ENCODE peak calls at places on chromosomes 2 and 18, in eight cellular contexts. One of them, this sample, is unnamed. For H3K4me1, the result is how much of the 10 kb centered on the place peaks cover.

GRCh38 chr2:80499095-80499494 is 194.5 kb upstream of the LRRTM1 start:
- DNase-seq in A549: peak
- DNase-seq in HepG2: peak
- DNase-seq in K562: peak
- DNase-seq in Panc1: no peak
- DNase-seq in GM12878: no peak
- DNase-seq in GM23338: peak
- DNase-seq in HCT116: peak
- DNase-seq in this sample: peak

GRCh38 chr18:38940863-38941531 is 1375.4 kb upstream of the CELF4 start:
- DNase-seq in A549: peak
- DNase-seq in HepG2: peak
- DNase-seq in K562: peak
- DNase-seq in Panc1: peak
- DNase-seq in GM12878: peak
- DNase-seq in GM23338: peak
- DNase-seq in HCT116: peak
- DNase-seq in this sample: no peak

GRCh38 chr2:158668394-158668793 is 126.7 kb upstream of the DAPL1 start:
- DNase-seq in A549: no peak
- DNase-seq in HepG2: no peak
- DNase-seq in K562: no peak
- DNase-seq in Panc1: no peak
- DNase-seq in GM12878: no peak
- DNase-seq in GM23338: no peak
- DNase-seq in HCT116: no peak
- DNase-seq in this sample: no peak

GRCh38 chr2:11976090-11976489 is 229.7 kb downstream of the LPIN1 start:
- DNase-seq in A549: no peak
- DNase-seq in HepG2: no peak
- DNase-seq in K562: no peak
- DNase-seq in Panc1: no peak
- DNase-seq in GM12878: no peak
- DNase-seq in GM23338: no peak
- DNase-seq in HCT116: no peak
- DNase-seq in this sample: no peak

GRCh38 chr2:25558262-25558661 is 115.1 kb downstream of the DTNB start:
- DNase-seq in A549: no peak
- DNase-seq in HepG2: no peak
- DNase-seq in K562: no peak
- DNase-seq in Panc1: peak
- DNase-seq in GM12878: peak
- DNase-seq in GM23338: no peak
- DNase-seq in HCT116: no peak
- DNase-seq in this sample: no peak

GRCh38 chr2:14316594-14316993 is 315.9 kb upstream of the LRATD1 start:
- DNase-seq in A549: no peak
- DNase-seq in HepG2: no peak
- DNase-seq in K562: no peak
- DNase-seq in Panc1: no peak
- DNase-seq in GM12878: no peak
- DNase-seq in GM23338: no peak
- DNase-seq in HCT116: no peak
- DNase-seq in this sample: no peak

GRCh38 chr18:74869904-74870863 is 272.5 kb downstream of the ZNF407 start:
- DNase-seq in A549: no peak
- DNase-seq in HepG2: no peak
- DNase-seq in K562: no peak
- DNase-seq in Panc1: no peak
- DNase-seq in GM12878: peak
- DNase-seq in GM23338: no peak
- DNase-seq in HCT116: no peak
- DNase-seq in this sample: no peak

GRCh38 chr2:197307933-197308521 is 2.6 kb downstream of the ANKRD44 start:
- DNase-seq in A549: no peak
- DNase-seq in HepG2: no peak
- DNase-seq in K562: no peak
- DNase-seq in Panc1: no peak
- DNase-seq in GM12878: no peak
- DNase-seq in GM23338: no peak
- DNase-seq in HCT116: no peak
- DNase-seq in this sample: no peak

GRCh38 chr2:178397002-178397605 is 53.9 kb downstream of the PRKRA start:
- DNase-seq in A549: peak
- DNase-seq in HepG2: peak
- DNase-seq in K562: peak
- DNase-seq in Panc1: peak
- DNase-seq in GM12878: no peak
- DNase-seq in GM23338: peak
- DNase-seq in HCT116: peak
- DNase-seq in this sample: peak

GRCh38 chr2:109057686-109058085 is 68.7 kb upstream of the EDAR start:
- DNase-seq in A549: no peak
- DNase-seq in HepG2: no peak
- DNase-seq in K562: no peak
- DNase-seq in Panc1: no peak
- DNase-seq in GM12878: no peak
- DNase-seq in GM23338: no peak
- DNase-seq in HCT116: no peak
- DNase-seq in this sample: no peak

GRCh38 chr2:234674781-234675201 is 177.9 kb upstream of the ARL4C start:
- DNase-seq in A549: peak
- DNase-seq in HepG2: peak
- DNase-seq in K562: no peak
- DNase-seq in Panc1: no peak
- DNase-seq in GM12878: no peak
- DNase-seq in GM23338: no peak
- DNase-seq in HCT116: no peak
- DNase-seq in this sample: no peak

GRCh38 chr2:61356261-61356957 is 114.5 kb downstream of the USP34 start:
- DNase-seq in A549: no peak
- DNase-seq in HepG2: peak
- DNase-seq in K562: no peak
- DNase-seq in Panc1: no peak
- DNase-seq in GM12878: no peak
- DNase-seq in GM23338: no peak
- DNase-seq in HCT116: no peak
- DNase-seq in this sample: no peak

GRCh38 chr2:111667542-111668273 is 216.3 kb downstream of the ANAPC1 start:
- DNase-seq in A549: peak
- DNase-seq in HepG2: peak
- DNase-seq in K562: peak
- DNase-seq in Panc1: peak
- DNase-seq in GM12878: no peak
- DNase-seq in GM23338: peak
- DNase-seq in HCT116: no peak
- DNase-seq in this sample: no peak

GRCh38 chr18:9433616-9434239 is 41.6 kb upstream of the RALBP1 start:
- DNase-seq in A549: no peak
- DNase-seq in HepG2: no peak
- DNase-seq in K562: no peak
- DNase-seq in Panc1: no peak
- DNase-seq in GM12878: no peak
- DNase-seq in GM23338: peak
- DNase-seq in HCT116: no peak
- DNase-seq in this sample: no peak

GRCh38 chr2:39468574-39469331 is 31.7 kb upstream of the MAP4K3 start:
- DNase-seq in A549: no peak
- DNase-seq in HepG2: peak
- DNase-seq in K562: no peak
- DNase-seq in Panc1: no peak
- DNase-seq in GM12878: no peak
- DNase-seq in GM23338: peak
- DNase-seq in HCT116: no peak
- DNase-seq in this sample: no peak

GRCh38 chr2:60597346-60597745 is 43.9 kb upstream of the BCL11A start:
- DNase-seq in A549: peak
- DNase-seq in HepG2: no peak
- DNase-seq in K562: no peak
- DNase-seq in Panc1: no peak
- DNase-seq in GM12878: no peak
- DNase-seq in GM23338: no peak
- DNase-seq in HCT116: no peak
- DNase-seq in this sample: no peak

GRCh38 chr2:98730053-98730850 is 680 bp downstream of the MGAT4A start:
- DNase-seq in A549: peak
- DNase-seq in HepG2: peak
- DNase-seq in K562: peak
- DNase-seq in Panc1: no peak
- DNase-seq in GM12878: no peak
- DNase-seq in GM23338: peak
- DNase-seq in HCT116: no peak
- DNase-seq in this sample: peak

GRCh38 chr2:233059797-233060499 is at the start of gene INPP5D:
- DNase-seq in A549: no peak
- DNase-seq in HepG2: peak
- DNase-seq in K562: peak
- DNase-seq in Panc1: no peak
- DNase-seq in GM12878: no peak
- DNase-seq in GM23338: no peak
- DNase-seq in HCT116: no peak
- DNase-seq in this sample: no peak

GRCh38 chr2:177675256-177676220 is 283.0 kb downstream of the AGPS start:
- DNase-seq in A549: no peak
- DNase-seq in HepG2: no peak
- DNase-seq in K562: no peak
- DNase-seq in Panc1: no peak
- DNase-seq in GM12878: no peak
- DNase-seq in GM23338: no peak
- DNase-seq in HCT116: no peak
- DNase-seq in this sample: no peak

GRCh38 chr2:33210626-33211025 is 263.9 kb downstream of the LTBP1 start:
- DNase-seq in A549: peak
- DNase-seq in HepG2: no peak
- DNase-seq in K562: peak
- DNase-seq in Panc1: peak
- DNase-seq in GM12878: no peak
- DNase-seq in GM23338: peak
- DNase-seq in HCT116: no peak
- DNase-seq in this sample: no peak

DNA sequence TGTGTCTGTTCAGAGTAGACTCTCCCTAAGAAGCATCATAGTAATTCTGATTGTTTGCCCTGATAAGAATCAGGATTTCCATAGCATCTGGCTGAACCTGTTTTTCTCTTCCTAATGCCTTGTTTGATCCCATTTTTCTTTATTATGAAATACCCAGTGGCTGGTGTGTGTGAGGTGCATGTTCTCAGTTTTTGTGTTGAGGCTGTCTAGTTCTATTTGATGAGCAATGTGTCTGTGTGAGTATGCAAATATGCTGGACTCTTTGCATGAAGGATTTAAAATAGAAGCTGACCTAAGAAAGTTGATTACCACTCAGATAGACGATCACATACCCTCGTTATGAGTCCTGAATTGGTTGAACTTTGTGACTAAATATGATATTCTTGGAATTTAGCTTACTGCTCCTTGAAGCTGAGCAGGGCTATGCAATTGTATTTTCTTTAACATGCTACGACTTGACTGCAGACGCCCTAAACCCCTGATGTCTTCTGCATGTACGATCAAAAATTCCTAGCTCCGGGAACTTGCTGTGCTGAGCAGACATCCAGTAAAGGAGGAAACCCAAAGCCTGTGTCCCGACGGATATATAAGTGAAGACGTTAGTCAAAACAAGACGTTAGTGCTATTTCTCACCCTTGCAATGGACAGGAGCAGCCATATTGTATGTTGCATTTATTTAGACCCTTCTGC is 51.3 kb downstream of the SETBP1 start:
- DNase-seq in A549: no peak
- DNase-seq in HepG2: no peak
- DNase-seq in K562: no peak
- DNase-seq in Panc1: no peak
- DNase-seq in GM12878: no peak
- DNase-seq in GM23338: no peak
- DNase-seq in HCT116: no peak
- DNase-seq in this sample: no peak
- H3K4me1 ChIP-seq in A549: under half
- H3K4me1 ChIP-seq in HepG2: under half
- H3K4me1 ChIP-seq in K562: under half
- H3K4me1 ChIP-seq in Panc1: under half
- H3K4me1 ChIP-seq in GM12878: under half
- H3K4me1 ChIP-seq in GM23338: under half
- H3K4me1 ChIP-seq in HCT116: under half
- H3K4me1 ChIP-seq in this sample: under half

GRCh38 chr2:96960271-96960955 is 26.0 kb downstream of the FAM178B start:
- DNase-seq in A549: peak
- DNase-seq in HepG2: peak
- DNase-seq in K562: peak
- DNase-seq in Panc1: peak
- DNase-seq in GM12878: no peak
- DNase-seq in GM23338: peak
- DNase-seq in HCT116: peak
- DNase-seq in this sample: peak
- TF ChIP-seq REST in A549: no peak
- TF ChIP-seq REST in HepG2: no peak
- TF ChIP-seq REST in K562: no peak
- TF ChIP-seq REST in Panc1: no peak
- TF ChIP-seq REST in GM12878: no peak
- TF ChIP-seq REST in GM23338: no peak
- TF ChIP-seq REST in HCT116: no peak
- TF ChIP-seq REST in this sample: no peak

DNA sequence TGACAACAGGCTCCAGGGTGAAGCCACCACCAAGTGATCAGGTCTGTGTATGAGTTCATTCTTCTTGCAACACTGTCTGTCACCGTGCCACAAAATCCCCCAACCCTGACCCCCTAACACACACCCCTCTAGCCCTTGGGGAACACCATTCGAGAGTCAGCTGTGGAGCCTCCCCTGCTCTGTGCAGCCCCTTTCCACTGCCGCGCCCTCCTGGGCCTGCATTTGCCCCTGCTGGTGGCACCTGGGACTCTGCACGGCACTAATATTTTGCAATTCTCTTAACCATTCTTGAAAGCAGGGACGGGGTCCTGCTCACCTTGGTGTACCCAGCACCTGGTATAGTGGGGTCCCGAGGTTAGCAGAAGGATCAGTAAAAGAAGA is 124.0 kb downstream of the HDAC4 start:
- DNase-seq in A549: no peak
- DNase-seq in HepG2: no peak
- DNase-seq in K562: no peak
- DNase-seq in Panc1: no peak
- DNase-seq in GM12878: no peak
- DNase-seq in GM23338: no peak
- DNase-seq in HCT116: no peak
- DNase-seq in this sample: no peak
- H3K4me1 ChIP-seq in A549: half or more
- H3K4me1 ChIP-seq in HepG2: under half
- H3K4me1 ChIP-seq in K562: half or more
- H3K4me1 ChIP-seq in Panc1: under half
- H3K4me1 ChIP-seq in GM12878: under half
- H3K4me1 ChIP-seq in GM23338: under half
- H3K4me1 ChIP-seq in HCT116: half or more
- H3K4me1 ChIP-seq in this sample: half or more

DNA sequence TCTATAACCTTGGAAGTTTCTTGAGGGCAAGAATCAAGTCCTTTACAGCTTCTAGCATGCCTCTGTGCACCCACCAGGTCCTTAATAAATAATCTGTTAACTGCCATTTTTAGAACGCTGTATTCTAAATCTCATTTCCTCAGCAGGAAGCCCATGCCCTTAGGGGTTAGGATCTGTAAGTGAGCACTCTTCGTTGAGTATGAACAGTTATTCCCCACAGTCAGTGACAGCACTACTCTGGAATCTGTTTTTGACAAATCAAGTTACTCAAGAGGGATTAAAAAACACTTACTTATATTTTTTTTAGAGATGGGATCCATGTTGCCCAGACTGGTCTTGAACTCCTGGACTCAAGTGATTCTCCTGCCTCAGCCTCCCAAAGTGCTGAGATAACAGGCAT is 14.6 kb downstream of the PAIP2B start:
- DNase-seq in A549: no peak
- DNase-seq in HepG2: no peak
- DNase-seq in K562: no peak
- DNase-seq in Panc1: no peak
- DNase-seq in GM12878: no peak
- DNase-seq in GM23338: no peak
- DNase-seq in HCT116: no peak
- DNase-seq in this sample: no peak
- TF ChIP-seq REST in A549: no peak
- TF ChIP-seq REST in HepG2: no peak
- TF ChIP-seq REST in K562: no peak
- TF ChIP-seq REST in Panc1: no peak
- TF ChIP-seq REST in GM12878: no peak
- TF ChIP-seq REST in GM23338: no peak
- TF ChIP-seq REST in HCT116: no peak
- TF ChIP-seq REST in this sample: no peak